ENCODE peak calls at places on chromosomes 5 and 9, in five cellular contexts. One of them, this sample, is unnamed.
A peak's percentile ranks its signal among the peaks of the same experiment; 100 is the strongest.

GRCh38 chr5:57495285-57495684 is 12.7 kb upstream of the ACTBL2 start:
- DNase-seq in transverse colon: peak; percentile 16
- DNase-seq in cardiac fibroblast: no peak
- DNase-seq in HCT116: no peak
- DNase-seq in lower leg skin: no peak
- DNase-seq in this sample: no peak

GRCh38 chr5:86500947-86501346 is 116.8 kb upstream of the COX7C start:
- DNase-seq in transverse colon: no peak
- DNase-seq in lower leg skin: no peak
- DNase-seq in cardiac fibroblast: no peak
- DNase-seq in HCT116: peak; percentile 3
- DNase-seq in this sample: no peak

GRCh38 chr9:15280647-15281046 is 26.4 kb downstream of the TTC39B start:
- DNase-seq in transverse colon: no peak
- DNase-seq in cardiac fibroblast: no peak
- DNase-seq in HCT116: no peak
- DNase-seq in lower leg skin: no peak
- DNase-seq in this sample: no peak

GRCh38 chr5:160230686-160231527 is 1.6 kb downstream of the FABP6 start:
- DNase-seq in lower leg skin: no peak
- DNase-seq in cardiac fibroblast: peak; percentile 29
- DNase-seq in transverse colon: no peak
- DNase-seq in HCT116: no peak
- DNase-seq in this sample: no peak

GRCh38 chr5:657570-657969 is 35.6 kb downstream of the TPPP start:
- DNase-seq in transverse colon: no peak
- DNase-seq in HCT116: peak; percentile 23
- DNase-seq in lower leg skin: no peak
- DNase-seq in cardiac fibroblast: peak; percentile 63
- DNase-seq in this sample: no peak

GRCh38 chr5:72465601-72466563 is 41.3 kb downstream of the ZNF366 start:
- DNase-seq in cardiac fibroblast: no peak
- DNase-seq in transverse colon: no peak
- DNase-seq in lower leg skin: no peak
- DNase-seq in HCT116: no peak
- DNase-seq in this sample: no peak

GRCh38 chr5:157550668-157551067 is 24.9 kb downstream of the ADAM19 start:
- DNase-seq in cardiac fibroblast: no peak
- DNase-seq in transverse colon: no peak
- DNase-seq in HCT116: no peak
- DNase-seq in lower leg skin: no peak
- DNase-seq in this sample: no peak

GRCh38 chr5:149372041-149372805 is 6.9 kb downstream of the IL17B start:
- DNase-seq in transverse colon: no peak
- DNase-seq in lower leg skin: peak; percentile 42
- DNase-seq in HCT116: no peak
- DNase-seq in cardiac fibroblast: no peak
- DNase-seq in this sample: no peak

GRCh38 chr5:77138981-77139380 is 51.9 kb upstream of the ZBED3 start:
- DNase-seq in lower leg skin: no peak
- DNase-seq in transverse colon: no peak
- DNase-seq in cardiac fibroblast: peak; percentile 73
- DNase-seq in HCT116: no peak
- DNase-seq in this sample: no peak

GRCh38 chr9:122039213-122039612 is 53.9 kb downstream of the TTLL11 start:
- DNase-seq in transverse colon: no peak
- DNase-seq in HCT116: no peak
- DNase-seq in lower leg skin: no peak
- DNase-seq in cardiac fibroblast: no peak
- DNase-seq in this sample: no peak

GRCh38 chr5:72790188-72790587 is 26.3 kb upstream of the TNPO1 start:
- DNase-seq in lower leg skin: no peak
- DNase-seq in transverse colon: no peak
- DNase-seq in cardiac fibroblast: peak; percentile 2
- DNase-seq in HCT116: no peak
- DNase-seq in this sample: no peak

GRCh38 chr9:36056896-36057295 is 20.2 kb downstream of the RECK start:
- DNase-seq in HCT116: no peak
- DNase-seq in transverse colon: no peak
- DNase-seq in lower leg skin: no peak
- DNase-seq in cardiac fibroblast: no peak
- DNase-seq in this sample: no peak

GRCh38 chr5:19771174-19771835 is 216.7 kb downstream of the CDH18 start:
- DNase-seq in HCT116: no peak
- DNase-seq in lower leg skin: no peak
- DNase-seq in cardiac fibroblast: peak; percentile 3
- DNase-seq in transverse colon: no peak
- DNase-seq in this sample: no peak

GRCh38 chr5:132059696-132060500 is 557 bp upstream of the IL3 start:
- DNase-seq in cardiac fibroblast: no peak
- DNase-seq in transverse colon: peak; percentile 2
- DNase-seq in HCT116: no peak
- DNase-seq in lower leg skin: peak; percentile 68
- DNase-seq in this sample: no peak

GRCh38 chr5:68534131-68534940 is 318.8 kb downstream of the PIK3R1 start:
- DNase-seq in cardiac fibroblast: peak; percentile 78
- DNase-seq in lower leg skin: no peak
- DNase-seq in HCT116: no peak
- DNase-seq in transverse colon: peak; percentile 10
- DNase-seq in this sample: no peak

GRCh38 chr5:56534102-56534501 is 281.2 kb upstream of the MAP3K1 start:
- DNase-seq in transverse colon: no peak
- DNase-seq in cardiac fibroblast: no peak
- DNase-seq in HCT116: peak; percentile 24
- DNase-seq in lower leg skin: no peak
- DNase-seq in this sample: no peak

GRCh38 chr9:114616684-114617520 is 5.8 kb downstream of the TMEM268 start:
- DNase-seq in HCT116: no peak
- DNase-seq in lower leg skin: peak; percentile 93
- DNase-seq in cardiac fibroblast: peak; percentile 30
- DNase-seq in transverse colon: peak; percentile 83
- DNase-seq in this sample: peak; percentile 26

GRCh38 chr5:151239237-151239861 is 13.6 kb upstream of the GM2A start:
- DNase-seq in lower leg skin: peak; percentile 96
- DNase-seq in transverse colon: peak; percentile 83
- DNase-seq in cardiac fibroblast: peak; percentile 87
- DNase-seq in HCT116: peak; percentile 34
- DNase-seq in this sample: peak; percentile 32

GRCh38 chr5:151240891-151241290 is 12.1 kb upstream of the GM2A start:
- DNase-seq in lower leg skin: no peak
- DNase-seq in cardiac fibroblast: no peak
- DNase-seq in HCT116: no peak
- DNase-seq in transverse colon: no peak
- DNase-seq in this sample: no peak

GRCh38 chr5:151237685-151238084 is 13.8 kb upstream of the CCDC69 start:
- DNase-seq in cardiac fibroblast: no peak
- DNase-seq in lower leg skin: no peak
- DNase-seq in HCT116: no peak
- DNase-seq in transverse colon: no peak
- DNase-seq in this sample: no peak

GRCh38 chr5:151236888-151237287 is 13.0 kb upstream of the CCDC69 start:
- DNase-seq in transverse colon: no peak
- DNase-seq in cardiac fibroblast: no peak
- DNase-seq in HCT116: no peak
- DNase-seq in lower leg skin: no peak
- DNase-seq in this sample: no peak

DNA sequence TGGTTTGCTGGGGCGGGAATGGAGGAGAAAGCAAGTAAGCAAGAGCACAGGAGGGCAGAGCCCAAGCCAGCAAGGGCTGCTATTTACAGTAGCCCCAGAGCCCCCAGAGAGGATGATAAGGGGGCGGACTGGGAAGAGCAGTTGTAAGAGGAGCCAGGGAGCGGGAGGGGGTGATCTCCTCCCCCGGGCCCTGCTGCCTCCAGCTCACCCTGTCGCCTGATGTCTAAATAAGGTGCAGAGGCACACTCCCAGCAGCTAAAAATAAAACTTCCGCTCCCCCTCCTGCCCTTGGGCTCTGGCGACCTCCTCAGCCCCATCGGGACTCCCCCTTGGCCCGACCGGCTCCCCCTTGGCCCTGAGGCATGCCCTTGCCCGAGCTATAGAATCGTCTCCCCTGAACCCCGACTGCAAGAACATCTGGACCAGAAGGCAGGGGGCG is 14.4 kb upstream of the CCDC69 start:
- DNase-seq in cardiac fibroblast: no peak
- DNase-seq in HCT116: no peak
- DNase-seq in lower leg skin: no peak
- DNase-seq in transverse colon: peak; percentile 39
- DNase-seq in this sample: no peak
- TF ChIP-seq CTCF in cardiac fibroblast: no peak
- TF ChIP-seq CTCF in HCT116: no peak
- TF ChIP-seq CTCF in lower leg skin: no peak
- TF ChIP-seq CTCF in transverse colon: no peak
- TF ChIP-seq CTCF in this sample: no peak

DNA sequence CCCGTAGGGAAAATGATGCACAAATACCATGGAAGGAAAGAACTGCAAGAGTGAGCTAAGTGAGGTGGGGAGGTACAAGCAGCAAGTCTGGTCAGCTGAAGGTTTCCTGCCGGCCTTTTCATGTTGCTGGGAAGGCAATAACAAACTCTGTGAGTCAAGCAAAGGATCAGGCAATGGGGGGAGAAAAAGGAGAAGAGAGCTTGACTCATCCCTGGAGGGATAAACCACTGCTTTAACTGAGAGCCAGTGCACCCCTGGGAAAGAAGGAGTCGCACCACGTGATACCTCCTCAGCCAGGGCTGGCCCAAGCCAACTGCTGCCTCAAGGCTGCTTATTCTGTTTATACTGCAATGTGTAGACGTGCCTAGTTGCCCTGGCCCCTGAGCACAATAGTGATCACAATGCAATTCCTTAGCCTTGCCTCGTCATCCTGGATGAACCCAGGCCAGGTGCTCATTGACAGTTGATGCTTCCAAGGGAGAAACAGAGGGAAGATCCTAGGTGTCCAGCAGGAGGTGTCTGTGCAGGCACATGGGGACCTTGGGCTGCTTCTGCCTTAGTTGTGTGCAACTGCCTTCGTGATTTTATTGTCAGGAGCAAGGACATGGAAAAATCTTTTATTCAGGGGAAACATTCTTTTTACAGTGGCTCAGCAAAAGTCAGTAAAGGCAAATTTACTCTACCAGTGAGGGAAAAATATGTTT is 203.0 kb upstream of the TUT7 start:
- DNase-seq in cardiac fibroblast: peak; percentile 67
- DNase-seq in transverse colon: no peak
- DNase-seq in HCT116: no peak
- DNase-seq in lower leg skin: no peak
- DNase-seq in this sample: no peak
- TF ChIP-seq CTCF in cardiac fibroblast: no peak
- TF ChIP-seq CTCF in transverse colon: no peak
- TF ChIP-seq CTCF in HCT116: no peak
- TF ChIP-seq CTCF in lower leg skin: no peak
- TF ChIP-seq CTCF in this sample: no peak

GRCh38 chr9:110814159-110814558 is 145.6 kb downstream of the MUSK start:
- DNase-seq in HCT116: no peak
- DNase-seq in cardiac fibroblast: no peak
- DNase-seq in lower leg skin: no peak
- DNase-seq in transverse colon: no peak
- DNase-seq in this sample: no peak
- TF ChIP-seq CTCF in HCT116: no peak
- TF ChIP-seq CTCF in cardiac fibroblast: no peak
- TF ChIP-seq CTCF in lower leg skin: no peak
- TF ChIP-seq CTCF in transverse colon: no peak
- TF ChIP-seq CTCF in this sample: no peak

GRCh38 chr9:22238809-22239684 is 207.6 kb upstream of the DMRTA1 start:
- DNase-seq in cardiac fibroblast: peak; percentile 75
- DNase-seq in HCT116: peak; percentile 37
- DNase-seq in transverse colon: no peak
- DNase-seq in lower leg skin: no peak
- DNase-seq in this sample: no peak
- TF ChIP-seq CTCF in cardiac fibroblast: peak; percentile 54
- TF ChIP-seq CTCF in HCT116: peak; percentile 53
- TF ChIP-seq CTCF in transverse colon: peak; percentile 46
- TF ChIP-seq CTCF in lower leg skin: no peak
- TF ChIP-seq CTCF in this sample: no peak

DNA sequence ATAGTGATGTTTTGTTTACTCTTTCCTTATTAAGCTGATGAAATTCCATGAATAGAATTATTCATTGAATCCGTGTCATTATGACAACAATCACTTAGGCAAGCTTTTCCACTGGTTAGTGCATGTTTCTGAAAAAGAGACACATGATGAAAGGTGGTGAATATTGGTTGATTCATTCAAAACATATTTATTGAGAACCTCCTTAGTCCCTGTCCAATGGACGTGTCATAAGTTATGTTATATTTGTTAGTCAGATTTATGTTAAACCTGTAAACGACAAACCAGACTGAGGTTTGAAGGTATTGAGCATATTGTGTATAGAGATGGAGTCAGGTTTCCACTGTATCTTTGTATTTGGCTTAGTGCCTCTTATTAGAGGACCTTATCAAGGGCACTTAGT is 1888.9 kb upstream of the CDH6 start:
- DNase-seq in transverse colon: no peak
- DNase-seq in cardiac fibroblast: no peak
- DNase-seq in HCT116: no peak
- DNase-seq in lower leg skin: no peak
- DNase-seq in this sample: no peak
- TF ChIP-seq CTCF in transverse colon: no peak
- TF ChIP-seq CTCF in cardiac fibroblast: no peak
- TF ChIP-seq CTCF in HCT116: no peak
- TF ChIP-seq CTCF in lower leg skin: no peak
- TF ChIP-seq CTCF in this sample: no peak

DNA sequence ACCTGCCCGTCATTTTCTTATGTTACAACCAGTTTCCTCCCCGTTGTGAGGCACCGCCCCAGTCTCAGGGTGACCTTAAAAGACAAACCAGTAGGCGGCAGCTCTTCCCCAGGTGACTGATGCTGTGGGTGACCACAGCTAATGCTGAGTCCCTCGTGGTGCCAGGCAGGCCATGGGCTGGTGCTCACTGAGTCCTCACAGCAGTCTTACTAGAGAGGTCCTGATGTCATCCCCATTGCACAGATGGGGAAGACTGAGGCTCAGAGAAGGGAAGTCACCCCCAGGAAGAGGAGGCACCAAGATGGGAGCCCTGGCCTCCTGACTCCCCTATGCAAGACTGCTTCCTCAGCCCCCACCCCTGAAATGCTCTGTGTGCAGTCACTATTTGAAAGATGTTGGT is 978 bp downstream of the CFAP157 start:
- DNase-seq in cardiac fibroblast: no peak
- DNase-seq in lower leg skin: no peak
- DNase-seq in HCT116: peak; percentile 43
- DNase-seq in transverse colon: peak; percentile 34
- DNase-seq in this sample: no peak
- TF ChIP-seq CTCF in cardiac fibroblast: no peak
- TF ChIP-seq CTCF in lower leg skin: no peak
- TF ChIP-seq CTCF in HCT116: peak; percentile 42
- TF ChIP-seq CTCF in transverse colon: peak; percentile 29
- TF ChIP-seq CTCF in this sample: no peak

GRCh38 chr5:2627867-2628266 is 123.6 kb downstream of the IRX2 start:
- DNase-seq in cardiac fibroblast: no peak
- DNase-seq in HCT116: no peak
- DNase-seq in lower leg skin: no peak
- DNase-seq in transverse colon: no peak
- DNase-seq in this sample: no peak
- TF ChIP-seq CTCF in cardiac fibroblast: no peak
- TF ChIP-seq CTCF in HCT116: no peak
- TF ChIP-seq CTCF in lower leg skin: no peak
- TF ChIP-seq CTCF in transverse colon: no peak
- TF ChIP-seq CTCF in this sample: no peak